ENCODE peak calls at places on chromosomes 4 and X, in eight cellular contexts. Q, K, E, L, O, S, D and T are unnamed samples.
A peak's percentile ranks its signal among the peaks of the same experiment; 100 is the strongest.

GRCh38 chr4:188127157-188127874 is 11.9 kb upstream of the TRIML1 start:
- DNase-seq in Q (no peak), K (no peak), E (peak; percentile 39), L (no peak), O (no peak), S (no peak), D (no peak), T (no peak)

GRCh38 chr4:28918871-28919270 is 1801.3 kb upstream of the PCDH7 start:
- DNase-seq in Q (no peak), K (no peak), E (no peak), L (no peak), O (no peak), S (no peak), D (no peak), T (no peak)

GRCh38 chr4:75513529-75514130 is 573 bp downstream of the RCHY1 start:
- DNase-seq in Q (peak; percentile 4), K (no peak), E (no peak), L (no peak), O (no peak), S (peak; percentile 5), D (no peak), T (no peak)

GRCh38 chrX:107684956-107685385 is 56.7 kb downstream of the PRPS1 start:
- DNase-seq in Q (peak; percentile 90), K (peak; percentile 91), E (peak; percentile 40), L (peak; percentile 90), O (peak; percentile 43), S (no peak), D (peak; percentile 55), T (no peak)

GRCh38 chr4:79723507-79723906 is 315.5 kb upstream of the GK2 start:
- DNase-seq in Q (no peak), K (no peak), E (no peak), L (no peak), O (peak; percentile 8), S (no peak), D (no peak), T (no peak)

GRCh38 chr4:29033703-29034102 is 1686.5 kb upstream of the PCDH7 start:
- DNase-seq in Q (no peak), K (no peak), E (no peak), L (no peak), O (no peak), S (no peak), D (no peak), T (no peak)

GRCh38 chrX:49053223-49054072 is 5.4 kb upstream of the CCDC120 start:
- DNase-seq in Q (peak; percentile 22), K (peak; percentile 57), E (peak; percentile 52), L (peak; percentile 29), O (peak; percentile 75), S (peak; percentile 52), D (peak; percentile 89), T (peak; percentile 52)

GRCh38 chr4:140109626-140110213 is 44.3 kb downstream of the MAML3 start:
- DNase-seq in Q (no peak), K (no peak), E (no peak), L (no peak), O (no peak), S (no peak), D (no peak), T (no peak)

GRCh38 chr4:128068927-128069326 is 7.8 kb downstream of the LARP1B start:
- DNase-seq in Q (no peak), K (no peak), E (no peak), L (peak; percentile 25), O (no peak), S (no peak), D (no peak), T (no peak)

GRCh38 chrX:45508459-45508858 is 307.8 kb upstream of the DIPK2B start:
- DNase-seq in Q (no peak), K (no peak), E (no peak), L (no peak), O (no peak), S (no peak), D (no peak), T (no peak)

GRCh38 chr4:85756938-85757337 is 282.0 kb downstream of the ARHGAP24 start:
- DNase-seq in Q (no peak), K (no peak), E (no peak), L (peak; percentile 15), O (no peak), S (no peak), D (peak; percentile 31), T (no peak)

GRCh38 chr4:17142232-17142711 is 243.8 kb upstream of the LDB2 start:
- DNase-seq in Q (no peak), K (no peak), E (no peak), L (no peak), O (no peak), S (no peak), D (no peak), T (no peak)

GRCh38 chr4:137621056-137621455 is 88.8 kb upstream of the PCDH18 start:
- DNase-seq in Q (no peak), K (no peak), E (no peak), L (no peak), O (no peak), S (no peak), D (no peak), T (no peak)

GRCh38 chr4:152735918-152736305 is 43.6 kb downstream of the TIGD4 start:
- DNase-seq in Q (no peak), K (no peak), E (no peak), L (no peak), O (no peak), S (no peak), D (no peak), T (no peak)

GRCh38 chrX:130834149-130834548 is 68.9 kb downstream of the ENOX2 start:
- DNase-seq in Q (no peak), K (no peak), E (no peak), L (no peak), O (no peak), S (no peak), D (no peak), T (no peak)

GRCh38 chr4:35820026-35820425 is 424.3 kb downstream of the ARAP2 start:
- DNase-seq in Q (no peak), K (no peak), E (no peak), L (no peak), O (no peak), S (no peak), D (no peak), T (no peak)

GRCh38 chrX:73930300-73930699 is 367.3 kb downstream of the CHIC1 start:
- DNase-seq in Q (no peak), K (no peak), E (no peak), L (no peak), O (no peak), S (no peak), D (no peak), T (no peak)

GRCh38 chr4:100848865-100849264 is 331.0 kb upstream of the EMCN start:
- DNase-seq in Q (no peak), K (no peak), E (no peak), L (peak; percentile 10), O (no peak), S (peak; percentile 1), D (peak; percentile 10), T (no peak)

GRCh38 chr4:153616005-153616555 is 68.0 kb upstream of the TLR2 start:
- DNase-seq in Q (no peak), K (no peak), E (no peak), L (no peak), O (no peak), S (no peak), D (no peak), T (no peak)

GRCh38 chr4:1794809-1795303 is 1.8 kb downstream of the FGFR3 start:
- DNase-seq in Q (no peak), K (no peak), E (no peak), L (no peak), O (no peak), S (no peak), D (peak; percentile 23), T (no peak)

GRCh38 chrX:17496407-17496806 is 121.4 kb downstream of the NHS start:
- DNase-seq in Q (peak; percentile 72), K (no peak), E (no peak), L (peak; percentile 6), O (no peak), S (no peak), D (no peak), T (no peak)

GRCh38 chr4:8378776-8379175 is 61.7 kb downstream of the ACOX3 start:
- DNase-seq in Q (no peak), K (peak; percentile 3), E (no peak), L (no peak), O (no peak), S (no peak), D (no peak), T (no peak)

GRCh38 chrX:123665197-123665596 is 67.7 kb downstream of the THOC2 start:
- DNase-seq in Q (no peak), K (no peak), E (no peak), L (peak; percentile 22), O (no peak), S (no peak), D (no peak), T (no peak)

GRCh38 chr4:83686166-83686565 is 150.3 kb downstream of the GPAT3 start:
- DNase-seq in Q (no peak), K (no peak), E (no peak), L (no peak), O (no peak), S (no peak), D (no peak), T (no peak)
- H3K27ac ChIP-seq in Q (no peak overlapping the region), K (no peak overlapping the region), E (no peak overlapping the region), L (no peak overlapping the region), O (no peak overlapping the region), S (no peak overlapping the region), D (no peak overlapping the region), T (no peak overlapping the region)

DNA sequence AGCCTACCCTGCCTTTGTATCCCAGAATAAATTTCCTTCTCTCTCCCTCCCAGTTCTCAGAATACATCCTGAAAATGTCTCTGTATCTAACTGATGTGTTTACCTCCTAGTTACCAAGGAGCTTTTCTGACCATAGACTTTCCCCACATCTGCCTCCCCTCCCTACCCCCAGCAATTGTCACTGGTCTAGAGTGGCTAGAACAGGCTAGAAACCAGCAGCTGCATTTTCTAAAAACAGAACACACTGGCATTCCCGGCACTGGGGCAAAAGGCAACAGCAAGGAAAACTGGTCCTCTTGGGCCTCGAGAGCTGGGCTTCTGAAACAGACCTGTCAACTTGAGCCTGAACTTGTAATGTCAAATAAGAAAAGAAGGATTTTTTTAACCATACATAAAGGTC is 16.4 kb downstream of the TASL start:
- DNase-seq in Q (no peak), K (no peak), E (no peak), L (no peak), O (no peak), S (no peak), D (peak; percentile 50), T (no peak)
- H3K4me1 ChIP-seq in Q (no peaks in the 10 kb centered on the region), K (no peaks in the 10 kb centered on the region), E (no peaks in the 10 kb centered on the region), L (no peaks in the 10 kb centered on the region), O (no peaks in the 10 kb centered on the region), S (no peaks in the 10 kb centered on the region), D (peaks cover 6% of the 10 kb centered on the region), T (no peaks in the 10 kb centered on the region)

DNA sequence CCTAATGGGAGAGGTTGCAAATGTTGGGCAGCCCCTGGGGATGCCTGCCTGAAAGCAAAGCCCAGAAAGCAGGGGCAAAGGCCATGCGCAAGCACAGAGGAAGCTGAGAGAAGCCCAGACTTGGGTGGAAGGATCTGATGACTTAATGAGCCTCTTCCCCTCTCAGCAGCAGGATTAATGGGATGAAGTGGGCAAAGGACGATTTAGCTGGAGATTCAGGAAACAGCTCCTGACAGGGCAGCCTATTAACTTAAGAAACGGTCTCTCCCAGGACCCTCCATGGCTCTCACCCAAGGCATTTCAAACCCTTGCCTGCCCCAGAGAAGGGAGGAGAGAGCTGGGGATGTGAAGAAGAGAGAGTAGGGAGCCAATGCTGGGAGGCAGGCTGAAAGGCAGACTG is 107.4 kb downstream of the EFNB1 start:
- DNase-seq in Q (no peak), K (no peak), E (no peak), L (no peak), O (no peak), S (no peak), D (no peak), T (no peak)
- H3K27ac ChIP-seq in Q (no peak overlapping the region), K (peak overlapping the region; percentile 23), E (peak overlapping the region; percentile 23), L (no peak overlapping the region), O (no peak overlapping the region), S (no peak overlapping the region), D (no peak overlapping the region), T (no peak overlapping the region)

GRCh38 chr4:145488310-145488709 is 6.7 kb downstream of the SMAD1 start:
- DNase-seq in Q (no peak), K (no peak), E (no peak), L (no peak), O (no peak), S (no peak), D (no peak), T (no peak)
- H3K4me1 ChIP-seq in Q (no peaks in the 10 kb centered on the region), K (no peaks in the 10 kb centered on the region), E (peaks cover 24% of the 10 kb centered on the region), L (peaks cover 8% of the 10 kb centered on the region), O (peaks cover 4% of the 10 kb centered on the region), S (no peaks in the 10 kb centered on the region), D (peaks cover 28% of the 10 kb centered on the region), T (no peaks in the 10 kb centered on the region)